ENCODE peak calls at places on chromosomes 6 and 20, in six cellular contexts. V, I, J, Q, P and Z are unnamed samples.

GRCh38 chr6:3373597-3374203 is 83.2 kb downstream of the SLC22A23 start:
- DNase-seq in V (no peak), I (no peak), J (no peak), Q (no peak), P (no peak), Z (no peak)

GRCh38 chr6:52019092-52019491 is 68.3 kb downstream of the PKHD1 start:
- DNase-seq in V (no peak), I (no peak), J (no peak), Q (no peak), P (no peak), Z (peak)

GRCh38 chr6:113347420-113347819 is 509.7 kb upstream of the MARCKS start:
- DNase-seq in V (no peak), I (no peak), J (no peak), Q (no peak), P (no peak), Z (no peak)

GRCh38 chr6:105651969-105652368 is 249.1 kb upstream of the PREP start:
- DNase-seq in V (no peak), I (no peak), J (no peak), Q (no peak), P (no peak), Z (no peak)

GRCh38 chr20:12152996-12153395 is 235.3 kb downstream of the BTBD3 start:
- DNase-seq in V (no peak), I (no peak), J (no peak), Q (peak), P (no peak), Z (no peak)

GRCh38 chr6:33781105-33781975 is 7.6 kb downstream of the LEMD2 start:
- DNase-seq in V (no peak), I (no peak), J (peak), Q (no peak), P (no peak), Z (no peak)

GRCh38 chr6:5287205-5287965 is 26.1 kb downstream of the FARS2 start:
- DNase-seq in V (peak), I (no peak), J (peak), Q (peak), P (no peak), Z (no peak)

GRCh38 chr6:83854766-83855165 is 1.6 kb downstream of the RIPPLY2 start:
- DNase-seq in V (no peak), I (no peak), J (no peak), Q (no peak), P (no peak), Z (no peak)

GRCh38 chr6:51513891-51514290 is 573.5 kb downstream of the PKHD1 start:
- DNase-seq in V (no peak), I (no peak), J (peak), Q (no peak), P (no peak), Z (no peak)

GRCh38 chr6:120826253-120826652 is 508.0 kb downstream of the TBC1D32 start:
- DNase-seq in V (no peak), I (no peak), J (peak), Q (no peak), P (no peak), Z (peak)

GRCh38 chr6:149266659-149267058 is 50.9 kb upstream of the TAB2 start:
- DNase-seq in V (no peak), I (no peak), J (no peak), Q (no peak), P (no peak), Z (no peak)

GRCh38 chr20:48689874-48690571 is 137.8 kb downstream of the PREX1 start:
- DNase-seq in V (no peak), I (no peak), J (no peak), Q (no peak), P (no peak), Z (no peak)